ENCODE peak calls at places on chromosomes 12 and 14, in six cellular contexts. D is nephron progenitor cell, U is IMR-90, L is heart left ventricle, M is ovary, C is MCF 10A. A is an unnamed sample.
A peak's percentile ranks its signal among the peaks of the same experiment; 100 is the strongest.

GRCh38 chr14:47511829-47512228 is 163.6 kb downstream of the MDGA2 start:
- DNase-seq in C (no peak), D (no peak), L (no peak), U (no peak), M (no peak), A (no peak)

GRCh38 chr14:63840981-63841380 is 11.8 kb upstream of the SYNE2 start:
- DNase-seq in C (peak; percentile 22), L (no peak), M (no peak), U (no peak), D (no peak), A (no peak)

GRCh38 chr12:3752741-3753486 is at the start of gene CRACR2A:
- DNase-seq in D (peak; percentile 86), M (peak; percentile 81), L (peak; percentile 78), C (no peak), U (peak; percentile 31), A (peak; percentile 87)

GRCh38 chr14:58026967-58027366 is 125.0 kb downstream of the ARMH4 start:
- DNase-seq in M (no peak), L (no peak), D (no peak), U (no peak), C (no peak), A (no peak)

GRCh38 chr12:106141452-106141851 is 2.7 kb upstream of the NUAK1 start:
- DNase-seq in C (no peak), M (no peak), U (no peak), D (no peak), L (peak; percentile 54), A (no peak)

GRCh38 chr12:120257041-120257821 is 8.3 kb downstream of the PXN start:
- DNase-seq in C (peak; percentile 93), L (peak; percentile 80), D (no peak), U (peak; percentile 93), M (peak; percentile 73), A (no peak)

GRCh38 chr12:14981049-14981448 is 8.2 kb downstream of the PDE6H start:
- DNase-seq in M (no peak), D (no peak), L (no peak), U (no peak), C (no peak), A (no peak)

GRCh38 chr12:62801796-62802195 is 133.2 kb downstream of the PPM1H start:
- DNase-seq in D (no peak), U (no peak), C (no peak), L (no peak), M (no peak), A (no peak)

GRCh38 chr14:68682166-68683103 is 110.4 kb downstream of the ZFP36L1 start:
- DNase-seq in L (peak; percentile 66), C (peak; percentile 94), D (no peak), U (peak; percentile 95), M (no peak), A (no peak)

GRCh38 chr12:34296143-34297041 is 274.1 kb downstream of the ALG10 start:
- DNase-seq in M (no peak), U (no peak), D (no peak), L (peak; percentile 15), C (no peak), A (peak; percentile 7)

GRCh38 chr12:21296751-21297406 is 37.8 kb downstream of the SLCO1A2 start:
- DNase-seq in U (peak; percentile 2), C (peak; percentile 26), L (no peak), M (no peak), D (peak; percentile 10), A (no peak)

GRCh38 chr14:104031384-104031783 is 54.1 kb upstream of the ASPG start:
- DNase-seq in C (no peak), L (no peak), M (no peak), D (no peak), U (no peak), A (no peak)

GRCh38 chr14:90781876-90782275 is 34.4 kb downstream of the TTC7B start:
- DNase-seq in D (no peak), M (no peak), U (no peak), C (no peak), L (no peak), A (no peak)

GRCh38 chr14:71411766-71412165 is 504.5 kb downstream of the PCNX1 start:
- DNase-seq in C (no peak), U (no peak), L (no peak), D (no peak), M (no peak), A (no peak)

GRCh38 chr12:2191534-2192153 is 138.9 kb downstream of the CACNA1C start:
- DNase-seq in U (no peak), C (no peak), M (no peak), D (no peak), L (no peak), A (no peak)

GRCh38 chr12:118052324-118053070 is 8.5 kb downstream of the WSB2 start:
- DNase-seq in C (peak; percentile 97), D (no peak), L (peak; percentile 89), M (peak; percentile 66), U (peak; percentile 95), A (no peak)

GRCh38 chr12:47828967-47829482 is 9.3 kb upstream of the HDAC7 start:
- DNase-seq in C (peak; percentile 95), U (peak; percentile 59), D (peak; percentile 50), M (peak; percentile 93), L (peak; percentile 90), A (no peak)

GRCh38 chr12:116011217-116011616 is 266.3 kb downstream of the MED13L start:
- DNase-seq in M (no peak), U (no peak), L (no peak), C (no peak), D (no peak), A (no peak)

GRCh38 chr12:67388331-67389163 is 119.4 kb downstream of the CAND1 start:
- DNase-seq in C (no peak), L (no peak), U (no peak), D (peak; percentile 61), M (no peak), A (peak; percentile 25)

GRCh38 chr12:442235-442884 is 17.4 kb upstream of the B4GALNT3 start:
- DNase-seq in C (peak; percentile 66), D (peak; percentile 72), L (no peak), M (no peak), U (peak; percentile 42), A (peak; percentile 67)

GRCh38 chr14:56632192-56632591 is 52.6 kb downstream of the TMEM260 start:
- DNase-seq in D (no peak), C (no peak), U (no peak), L (peak; percentile 32), M (no peak), A (no peak)

GRCh38 chr12:6647083-6647604 is at the start of gene ACRBP:
- DNase-seq in D (peak; percentile 79), C (no peak), L (peak; percentile 87), M (peak; percentile 85), U (peak; percentile 14), A (peak; percentile 79)

DNA sequence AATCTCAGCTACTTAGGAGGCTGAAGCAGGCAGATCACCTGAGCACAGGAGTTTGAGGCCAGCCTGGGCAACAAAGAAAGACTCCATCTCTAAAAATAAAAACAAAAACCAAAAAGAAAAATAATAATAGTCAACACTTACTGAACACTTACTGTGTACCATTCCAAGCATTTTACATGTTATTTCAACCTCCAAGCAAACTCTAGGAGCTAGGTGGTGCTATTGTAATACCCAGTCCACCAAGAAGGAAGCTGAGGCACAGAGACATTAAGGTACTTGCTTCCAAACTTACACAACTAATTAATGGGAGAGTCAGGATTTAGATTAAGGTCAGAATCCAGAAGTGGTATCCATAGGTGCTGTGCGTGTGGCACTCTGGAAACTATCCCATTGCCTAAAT is 13.7 kb upstream of the OR6J1 start:
- DNase-seq in D (no peak), L (no peak), M (no peak), C (peak; percentile 50), U (peak; percentile 49), A (no peak)
- TF ChIP-seq CTCF in D (no peak), L (peak; percentile 36), M (no peak), C (peak; percentile 46), U (peak; percentile 56), A (no peak)

DNA sequence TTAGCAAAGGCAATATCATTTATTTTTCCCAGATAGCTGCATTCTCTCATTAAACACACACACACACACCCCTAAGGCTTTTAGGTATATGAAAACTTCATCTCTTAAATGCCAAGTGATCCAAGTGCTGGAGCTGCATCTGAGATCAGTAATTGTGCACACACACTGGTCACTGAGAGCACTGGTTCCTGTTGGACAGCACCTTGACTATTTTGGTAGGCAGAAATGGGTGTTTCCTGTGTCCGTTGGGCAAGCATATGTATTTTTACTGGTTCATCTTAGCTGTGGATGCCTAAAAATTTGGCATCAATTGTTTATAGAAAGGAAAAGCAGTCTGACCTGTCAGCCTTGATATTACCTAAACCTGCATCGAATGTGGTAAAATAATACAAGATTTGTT is 182.5 kb downstream of the MSRB3 start:
- DNase-seq in U (no peak), L (no peak), D (no peak), C (no peak), M (no peak), A (no peak)
- TF ChIP-seq CTCF in U (no peak), L (no peak), D (no peak), C (no peak), M (no peak), A (no peak)

GRCh38 chr14:23359167-23359626 is 5.8 kb downstream of the EFS start:
- DNase-seq in L (no peak), D (no peak), M (no peak), C (no peak), U (no peak), A (no peak)

GRCh38 chr14:23361320-23361719 is 3.7 kb downstream of the EFS start:
- DNase-seq in U (peak; percentile 79), M (no peak), L (no peak), D (no peak), C (no peak), A (no peak)

GRCh38 chr14:23359722-23360447 is 5.1 kb downstream of the EFS start:
- DNase-seq in M (no peak), C (no peak), L (no peak), U (no peak), D (no peak), A (no peak)

GRCh38 chr14:23361763-23362162 is 3.2 kb downstream of the EFS start:
- DNase-seq in U (no peak), C (no peak), D (no peak), M (no peak), L (no peak), A (no peak)

DNA sequence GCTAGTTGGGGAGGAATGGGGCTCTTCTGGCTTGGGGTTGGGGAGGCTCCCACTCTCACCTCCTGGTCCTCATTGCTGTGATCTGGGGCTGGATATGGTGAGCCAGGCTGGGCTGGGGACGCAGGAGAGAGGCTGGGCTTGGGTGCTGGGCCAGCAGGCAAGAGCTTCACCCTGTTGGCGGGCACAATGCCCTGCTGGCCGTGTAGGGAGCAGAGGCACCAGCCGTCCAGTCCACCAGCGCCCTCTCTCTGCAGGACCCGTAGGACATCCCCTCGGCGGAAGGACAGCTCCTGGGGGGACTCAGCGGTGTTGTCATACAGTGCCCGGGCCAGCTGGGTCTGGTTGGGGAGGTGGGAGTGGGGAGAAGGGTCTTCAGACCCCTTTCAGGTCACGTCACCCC is 4.5 kb downstream of the EFS start:
- DNase-seq in L (no peak), U (no peak), C (no peak), M (no peak), D (no peak), A (no peak)
- TF ChIP-seq CTCF in L (no peak), U (peak; percentile 9), C (no peak), M (no peak), D (no peak), A (no peak)

GRCh38 chr12:26614217-26614616 is 218.8 kb downstream of the ITPR2 start:
- DNase-seq in D (peak; percentile 42), M (peak; percentile 51), U (peak; percentile 26), C (peak; percentile 51), L (no peak), A (peak; percentile 61)
- TF ChIP-seq CTCF in D (peak; percentile 56), M (no peak), U (peak; percentile 57), C (peak; percentile 73), L (peak; percentile 49), A (peak; percentile 70)

GRCh38 chr14:88380405-88380804 is 5.1 kb upstream of the SPATA7 start:
- DNase-seq in M (no peak), U (peak; percentile 5), D (no peak), C (peak; percentile 8), L (no peak), A (no peak)
- TF ChIP-seq CTCF in M (no peak), U (peak; percentile 32), D (no peak), C (peak; percentile 21), L (peak; percentile 19), A (no peak)

A was measured in glutamatergic neuron.